ENCODE peak calls at places on chromosomes 7 and 10, in four cellular contexts. S is fibroblast of mammary gland, U is WERI-Rb-1, O is kidney. X is an unnamed sample.

GRCh38 chr7:83546586-83546985 is 102.4 kb downstream of the SEMA3E start:
- DNase-seq in S (peak; percentile 33), U (no peak), O (no peak), X (no peak)

GRCh38 chr10:69948261-69948660 is 104.4 kb upstream of the MACROH2A2 start:
- DNase-seq in S (no peak), U (no peak), O (no peak), X (no peak)

GRCh38 chr10:53284615-53285182 is 512.1 kb upstream of the MBL2 start:
- DNase-seq in S (no peak), U (no peak), O (no peak), X (no peak)

GRCh38 chr7:66043681-66044497 is 31.7 kb upstream of the ASL start:
- DNase-seq in S (peak; percentile 28), U (no peak), O (peak; percentile 81), X (peak; percentile 66)

GRCh38 chr7:31553636-31554035 is 39.7 kb downstream of the ITPRID1 start:
- DNase-seq in S (no peak), U (no peak), O (no peak), X (no peak)

GRCh38 chr10:119104653-119105024 is 726 bp downstream of the DENND10 start:
- DNase-seq in S (no peak), U (peak; percentile 22), O (peak; percentile 77), X (no peak)

GRCh38 chr7:121139427-121139826 is 150.9 kb downstream of the CPED1 start:
- DNase-seq in S (peak; percentile 23), U (no peak), O (no peak), X (no peak)

GRCh38 chr7:105388373-105389089 is at the start of gene SRPK2:
- DNase-seq in S (peak; percentile 12), U (peak; percentile 85), O (peak; percentile 92), X (peak; percentile 81)

GRCh38 chr10:113059001-113059780 is 109.1 kb downstream of the TCF7L2 start:
- DNase-seq in S (peak; percentile 82), U (no peak), O (no peak), X (no peak)
- H3K4me3 ChIP-seq in S (peak overlapping the region; percentile 29), U (peak overlapping the region; percentile 2), O (peak overlapping the region; percentile 30), X (peak overlapping the region; percentile 47)

DNA sequence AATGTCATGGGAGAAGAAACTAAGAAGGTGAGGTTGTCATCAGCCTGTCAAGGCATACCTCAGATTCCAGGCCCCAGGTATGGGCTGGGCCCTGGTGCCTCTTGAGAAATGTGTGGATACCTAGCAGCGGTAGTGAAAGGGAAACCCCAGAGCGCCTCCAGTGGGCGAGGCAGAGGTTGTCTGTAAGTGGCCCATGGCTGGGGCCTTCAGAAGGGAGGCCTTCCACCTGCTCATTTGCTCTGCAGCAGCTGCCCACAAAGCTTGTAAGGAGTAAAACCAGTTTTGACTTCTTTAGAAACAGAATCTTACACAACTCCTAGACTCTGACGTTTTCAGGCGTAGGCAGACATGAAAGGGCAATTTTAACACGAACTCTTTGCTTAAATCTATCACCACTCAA is 509.9 kb downstream of the PARD3 start:
- DNase-seq in S (no peak), U (no peak), O (no peak), X (no peak)
- TF ChIP-seq CTCF in S (no peak), U (no peak), O (no peak), X (no peak)

DNA sequence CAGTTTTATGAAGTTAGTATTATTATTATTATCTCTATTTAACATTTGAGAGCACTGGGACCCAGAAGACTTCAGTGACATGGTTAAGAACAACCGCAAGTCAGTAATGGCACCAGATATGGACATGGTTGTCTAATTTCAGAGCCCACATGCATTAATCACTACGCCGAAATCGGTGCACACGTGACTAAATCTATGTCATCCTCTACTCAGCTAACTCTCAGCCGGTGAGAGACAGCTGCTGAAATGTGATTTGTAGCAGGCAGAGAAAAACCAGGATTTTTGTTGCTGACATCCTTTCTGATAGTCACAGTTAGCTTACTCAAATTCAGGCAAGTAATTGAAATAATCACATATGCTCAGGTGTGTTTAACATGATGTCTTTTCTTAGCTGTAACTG is 127.7 kb downstream of the SPAG6 start:
- DNase-seq in S (no peak), U (no peak), O (no peak), X (no peak)
- H3K4me3 ChIP-seq in S (no peak overlapping the region), U (no peak overlapping the region), O (no peak overlapping the region), X (no peak overlapping the region)

GRCh38 chr7:138095972-138096935 is 20.0 kb downstream of the AKR1D1 start:
- DNase-seq in S (no peak), U (no peak), O (no peak), X (no peak)

GRCh38 chr7:138099813-138100212 is 23.6 kb downstream of the AKR1D1 start:
- DNase-seq in S (no peak), U (no peak), O (no peak), X (no peak)

GRCh38 chr7:138092486-138093028 is 16.3 kb downstream of the AKR1D1 start:
- DNase-seq in S (no peak), U (no peak), O (no peak), X (no peak)

DNA sequence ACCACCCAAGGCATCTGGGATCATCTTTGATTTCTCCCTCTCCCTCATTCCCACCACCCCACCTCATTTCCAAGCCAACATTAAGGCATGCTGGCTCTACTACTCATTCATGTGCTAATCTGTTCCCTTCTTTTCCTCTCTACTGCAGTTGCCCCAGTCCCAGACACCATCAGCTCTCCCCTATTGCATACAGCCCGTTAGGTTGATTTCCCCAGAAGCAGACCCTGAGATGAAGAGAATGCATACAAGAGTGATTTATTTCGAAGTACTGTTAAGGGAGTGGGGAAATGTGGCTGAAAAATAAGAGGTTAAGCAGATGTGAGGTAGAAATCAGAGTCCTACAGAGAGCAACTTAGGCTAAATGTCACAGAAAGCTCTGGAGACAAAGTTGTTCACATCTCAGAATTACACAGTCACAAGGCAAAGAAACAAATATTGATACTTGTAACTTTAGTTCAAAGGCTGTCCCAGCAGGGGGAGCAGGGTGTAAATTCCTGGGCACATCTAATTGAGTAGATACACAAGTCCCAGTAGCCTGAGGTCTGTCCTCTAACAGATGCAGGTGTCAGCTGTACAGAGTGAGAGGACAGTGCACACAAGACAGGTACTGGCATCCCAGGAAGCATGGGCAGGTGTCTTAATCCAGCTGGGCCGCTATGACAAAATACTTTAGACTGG is 20.9 kb downstream of the AKR1D1 start:
- DNase-seq in S (peak; percentile 7), U (peak; percentile 44), O (no peak), X (no peak)
- TF ChIP-seq CTCF in S (peak; percentile 13), U (peak; percentile 41), O (peak; percentile 10), X (no peak)

GRCh38 chr7:16512097-16512496 is 14.5 kb upstream of the LRRC72 start:
- DNase-seq in S (no peak), U (no peak), O (no peak), X (no peak)
- H3K4me3 ChIP-seq in S (no peak overlapping the region), U (no peak overlapping the region), O (no peak overlapping the region), X (no peak overlapping the region)

GRCh38 chr10:132132391-132132841 is 54.3 kb upstream of the DPYSL4 start:
- DNase-seq in S (no peak), U (no peak), O (peak; percentile 57), X (no peak)
- TF ChIP-seq CTCF in S (no peak), U (no peak), O (no peak), X (no peak)

GRCh38 chr7:44106311-44107065 is 2.3 kb downstream of the AEBP1 start:
- DNase-seq in S (no peak), U (no peak), O (peak; percentile 56), X (no peak)

GRCh38 chr7:44107116-44107960 is 3.2 kb downstream of the AEBP1 start:
- DNase-seq in S (no peak), U (no peak), O (peak; percentile 66), X (no peak)

GRCh38 chr7:44103941-44104879 is at the start of gene AEBP1:
- DNase-seq in S (peak; percentile 38), U (peak; percentile 63), O (peak; percentile 84), X (no peak)

GRCh38 chr7:44104880-44105771 is 981 bp downstream of the AEBP1 start:
- DNase-seq in S (peak; percentile 82), U (no peak), O (peak; percentile 81), X (no peak)

GRCh38 chr7:44105832-44106231 is 1.7 kb downstream of the AEBP1 start:
- DNase-seq in S (no peak), U (no peak), O (no peak), X (no peak)
- H3K4me3 ChIP-seq in S (peak overlapping the region; percentile 66), U (no peak overlapping the region), O (peak overlapping the region; percentile 63), X (peak overlapping the region; percentile 63)